ENCODE peak calls at places on chromosomes 4 and X, in eight cellular contexts. A, R, Y, E, C, J, W and H are unnamed samples. For H3K4me1, the result is how much of the 10 kb centered on the place peaks cover.

GRCh38 chrX:3271485-3272186 is 74.8 kb downstream of the MXRA5 start:
- DNase-seq in C (no peak), J (no peak), Y (no peak), W (peak), A (no peak), E (no peak), R (no peak), H (no peak)

GRCh38 chr4:140238353-140239041 is 84.5 kb upstream of the MAML3 start:
- DNase-seq in Y (no peak), W (peak), C (no peak), J (peak), A (no peak), R (no peak), E (peak), H (peak)

GRCh38 chrX:47244676-47245075 is 11.9 kb downstream of the USP11 start:
- DNase-seq in Y (no peak), C (no peak), W (no peak), R (no peak), E (no peak), J (no peak), A (no peak), H (no peak)

GRCh38 chr4:127015616-127016015 is 617.1 kb upstream of the INTU start:
- DNase-seq in A (no peak), J (no peak), C (no peak), Y (no peak), W (peak), E (no peak), R (no peak), H (no peak)

GRCh38 chrX:24969812-24970211 is 46.0 kb downstream of the ARX start:
- DNase-seq in R (no peak), C (no peak), E (no peak), J (no peak), Y (no peak), A (no peak), W (no peak), H (no peak)

GRCh38 chrX:132226169-132226568 is 6.9 kb upstream of the RAP2C start:
- DNase-seq in J (no peak), R (no peak), C (no peak), A (no peak), E (no peak), W (no peak), Y (no peak), H (no peak)

GRCh38 chr4:139658185-139658584 is 7.4 kb upstream of the MGST2 start:
- DNase-seq in A (no peak), R (no peak), J (no peak), E (no peak), C (no peak), Y (peak), W (no peak), H (no peak)

GRCh38 chr4:61938250-61938846 is 738.2 kb downstream of the ADGRL3 start:
- DNase-seq in E (no peak), J (no peak), Y (no peak), A (no peak), W (no peak), R (no peak), C (peak), H (no peak)

GRCh38 chrX:39670281-39670680 is 427.5 kb downstream of the BCOR start:
- DNase-seq in Y (no peak), A (no peak), W (peak), C (no peak), R (no peak), E (no peak), J (no peak), H (no peak)

GRCh38 chr4:121514443-121514842 is 133.6 kb upstream of the QRFPR start:
- DNase-seq in Y (no peak), R (no peak), A (no peak), J (no peak), W (no peak), E (no peak), C (no peak), H (no peak)

GRCh38 chrX:45472968-45473367 is 272.3 kb upstream of the DIPK2B start:
- DNase-seq in E (no peak), J (no peak), A (no peak), R (no peak), C (no peak), W (peak), Y (no peak), H (no peak)

GRCh38 chrX:38273453-38273852 is 52.8 kb upstream of the SRPX start:
- DNase-seq in J (no peak), E (no peak), W (no peak), A (no peak), Y (no peak), R (no peak), C (no peak), H (no peak)

DNA sequence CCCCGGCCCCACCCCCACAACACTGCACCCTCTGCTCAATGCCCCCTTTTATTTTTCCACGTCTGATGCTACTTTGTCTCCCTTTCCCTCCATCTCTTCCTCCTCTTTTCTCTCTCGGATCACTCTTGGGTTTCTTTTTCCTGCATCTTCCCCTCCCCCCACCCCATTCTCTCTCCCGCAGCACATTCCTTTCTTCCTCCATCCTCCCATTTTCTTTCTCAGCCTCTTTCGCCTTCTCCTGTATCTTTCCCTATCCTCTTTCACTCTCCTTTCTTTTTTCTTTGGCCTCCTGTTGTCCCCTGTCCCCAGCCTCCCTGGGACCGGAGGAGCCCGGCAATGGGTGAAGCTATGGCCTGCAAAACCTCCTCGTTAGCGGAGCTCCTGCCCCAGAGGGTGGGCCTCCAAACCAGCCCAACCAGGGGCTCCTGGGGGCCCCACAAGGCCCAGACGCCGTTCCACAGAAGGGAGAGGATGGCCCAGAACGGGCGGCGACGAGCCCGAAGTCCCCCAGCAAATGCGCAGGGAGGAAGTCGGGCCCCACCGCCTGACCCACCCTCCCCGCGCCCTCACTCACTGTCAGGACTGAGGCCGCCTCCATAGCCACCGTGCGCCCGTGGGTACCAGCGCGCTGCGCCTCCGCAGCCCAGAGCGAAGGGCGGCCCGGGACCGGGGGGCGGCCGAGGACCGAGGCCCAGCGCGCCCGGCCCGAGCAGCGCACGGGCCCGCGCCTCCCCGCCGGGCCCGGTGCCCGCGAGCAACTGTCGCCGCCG is 807 bp downstream of the HMX1 start:
- DNase-seq in E (no peak), W (no peak), C (no peak), A (no peak), R (no peak), J (no peak), Y (no peak), H (no peak)
- H3K4me3 ChIP-seq in E (no peak), W (no peak), C (no peak), A (no peak), R (no peak), J (no peak), Y (no peak), H (no peak)

GRCh38 chr4:184476660-184477059 is 2.3 kb upstream of the IRF2 start:
- DNase-seq in A (no peak), R (peak), E (no peak), Y (no peak), W (no peak), C (peak), J (no peak), H (no peak)
- H3K27ac ChIP-seq in A (no peak), R (no peak), E (no peak), Y (no peak), W (no peak), C (peak), J (peak), H (peak)

GRCh38 chr4:80062527-80062926 is 10.5 kb downstream of the ANTXR2 start:
- DNase-seq in A (no peak), J (no peak), R (no peak), W (peak), E (no peak), C (no peak), Y (no peak), H (no peak)
- H3K4me1 ChIP-seq in A (under half), J (under half), R (under half), W (under half), E (under half), C (under half), Y (under half), H (under half)

DNA sequence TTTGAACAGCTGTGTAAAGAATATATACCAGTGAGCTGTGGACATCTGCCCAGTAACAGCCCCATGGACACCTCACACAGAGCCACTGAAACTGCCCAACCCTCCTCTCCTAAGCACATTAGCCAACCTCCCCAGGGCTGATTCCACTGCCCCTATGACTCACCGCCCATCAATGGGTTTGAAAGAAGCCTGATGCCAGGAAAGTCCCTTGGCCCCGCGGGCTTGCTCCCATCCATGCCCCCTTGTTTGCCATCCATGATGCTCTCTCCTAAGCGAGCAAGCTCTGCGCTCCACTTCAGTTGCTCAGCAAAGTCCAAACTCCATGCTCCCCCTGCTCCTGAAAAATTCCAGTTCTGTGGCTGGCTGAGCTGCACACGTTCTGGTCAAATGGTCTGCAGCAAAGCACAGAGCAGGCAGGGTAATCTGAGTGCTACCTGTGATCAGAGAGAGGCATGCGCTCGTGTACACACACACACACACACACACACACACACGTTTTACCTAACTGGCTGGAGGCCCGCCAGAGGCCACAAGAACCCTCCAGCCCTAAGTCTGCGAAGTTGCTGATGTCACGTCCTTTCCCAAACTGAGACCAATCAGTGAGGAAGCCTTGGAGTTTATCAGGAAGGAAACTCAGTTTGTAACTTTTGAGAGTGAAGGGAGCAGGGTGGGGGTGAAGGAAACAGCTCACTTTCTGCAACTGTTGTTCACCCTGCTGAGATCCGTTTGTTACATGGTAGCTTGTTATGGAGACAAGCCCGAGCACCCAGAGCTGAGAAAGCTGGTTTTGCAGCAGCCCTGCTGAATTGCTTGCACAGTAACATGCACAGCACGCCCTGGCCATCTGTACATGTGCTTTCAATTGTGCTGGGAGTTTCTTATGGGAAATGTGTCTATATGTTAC is at the start of gene ASB9:
- DNase-seq in C (no peak), Y (peak), A (peak), E (peak), R (peak), J (no peak), W (peak), H (peak)
- H3K4me3 ChIP-seq in C (peak), Y (peak), A (peak), E (no peak), R (no peak), J (no peak), W (no peak), H (peak)

GRCh38 chr4:68388347-68388746 is 38.5 kb upstream of the YTHDC1 start:
- DNase-seq in Y (no peak), W (no peak), C (no peak), A (no peak), R (no peak), E (no peak), J (no peak), H (no peak)
- H3K27ac ChIP-seq in Y (no peak), W (no peak), C (no peak), A (no peak), R (no peak), E (no peak), J (no peak), H (no peak)

GRCh38 chrX:19800821-19801220 is 86.6 kb downstream of the SH3KBP1 start:
- DNase-seq in E (no peak), Y (no peak), W (no peak), J (no peak), A (no peak), R (no peak), C (no peak), H (no peak)

GRCh38 chrX:19807414-19807813 is 80.0 kb downstream of the SH3KBP1 start:
- DNase-seq in R (no peak), A (no peak), C (no peak), E (no peak), W (no peak), J (no peak), Y (no peak), H (no peak)

GRCh38 chrX:19805054-19805690 is 82.2 kb downstream of the SH3KBP1 start:
- DNase-seq in J (no peak), Y (no peak), R (peak), W (no peak), C (no peak), E (no peak), A (no peak), H (no peak)

GRCh38 chrX:19799319-19800182 is 87.8 kb downstream of the SH3KBP1 start:
- DNase-seq in C (peak), J (no peak), E (no peak), W (peak), R (peak), A (no peak), Y (no peak), H (no peak)

DNA sequence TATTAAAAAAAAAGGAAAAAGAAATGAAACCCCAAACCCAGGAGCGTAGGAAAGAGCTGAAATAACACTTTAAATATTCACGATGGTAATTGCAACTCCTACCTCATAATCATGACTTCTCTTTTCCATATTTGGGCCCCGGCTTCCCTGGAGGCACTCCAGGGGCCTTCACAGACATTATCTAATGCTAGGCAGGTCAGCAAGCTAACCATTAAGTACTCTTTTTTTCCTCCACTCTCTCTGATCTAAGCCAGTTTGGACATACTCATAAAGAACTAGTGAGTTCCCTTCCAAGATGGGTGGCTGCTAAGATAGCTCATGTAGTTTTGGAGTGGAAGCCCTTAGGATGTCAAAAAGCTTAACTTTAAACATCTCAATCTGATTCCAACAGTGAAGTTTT is 83.2 kb downstream of the SH3KBP1 start:
- DNase-seq in A (no peak), E (no peak), W (peak), C (no peak), R (no peak), Y (no peak), J (no peak), H (no peak)
- H3K4me1 ChIP-seq in A (under half), E (under half), W (under half), C (under half), R (half or more), Y (under half), J (under half), H (under half)

GRCh38 chrX:13086076-13086475 is 41.7 kb upstream of the FAM9C start:
- DNase-seq in C (no peak), J (no peak), R (no peak), W (no peak), E (no peak), A (no peak), Y (no peak), H (no peak)
- H3K4me3 ChIP-seq in C (peak), J (no peak), R (peak), W (no peak), E (no peak), A (no peak), Y (no peak), H (no peak)

GRCh38 chrX:77900688-77901087 is 1.4 kb downstream of the COX7B start:
- DNase-seq in J (no peak), E (no peak), W (no peak), A (no peak), Y (no peak), C (no peak), R (no peak), H (no peak)
- H3K27ac ChIP-seq in J (peak), E (peak), W (peak), A (no peak), Y (peak), C (peak), R (peak), H (peak)